ENCODE peak calls at places on chromosomes 7 and 10, in seven cellular contexts. T is OCI-LY7, P is Panc1, E is tibial artery, M is MM.1S, S is SK-N-SH, H is neuronal stem cell. V is an unnamed sample.

GRCh38 chr7:115499966-115500365 is 530.6 kb downstream of the TFEC start:
- DNase-seq in T (no peak), P (no peak), E (no peak), M (no peak), S (no peak), H (no peak), V (no peak)

GRCh38 chr7:13257661-13258060 is 570.2 kb downstream of the ARL4A start:
- DNase-seq in T (no peak), P (no peak), E (no peak), M (no peak), S (no peak), H (no peak), V (no peak)

GRCh38 chr7:155405399-155406318 is 52.3 kb upstream of the EN2 start:
- DNase-seq in T (no peak), P (no peak), E (no peak), M (no peak), S (peak; percentile 70), H (no peak), V (no peak)

GRCh38 chr10:126042354-126042753 is 146.0 kb downstream of the FANK1 start:
- DNase-seq in T (no peak), P (no peak), E (no peak), M (no peak), S (no peak), H (no peak), V (no peak)

GRCh38 chr7:95950698-95951097 is 178.3 kb downstream of the DYNC1I1 start:
- DNase-seq in T (no peak), P (no peak), E (no peak), M (no peak), S (no peak), H (no peak), V (no peak)

GRCh38 chr7:867001-867405 is 9.4 kb upstream of the GET4 start:
- DNase-seq in T (no peak), P (no peak), E (peak; percentile 85), M (no peak), S (no peak), H (no peak), V (no peak)

GRCh38 chr10:77603529-77603927 is 34.1 kb downstream of the KCNMA1 start:
- DNase-seq in T (no peak), P (no peak), E (no peak), M (peak; percentile 75), S (peak; percentile 34), H (no peak), V (no peak)

GRCh38 chr7:35268953-35269352 is 15.1 kb upstream of the TBX20 start:
- DNase-seq in T (no peak), P (no peak), E (no peak), M (no peak), S (no peak), H (no peak), V (no peak)

GRCh38 chr10:103545366-103545765 is 51.9 kb downstream of the NEURL1 start:
- DNase-seq in T (no peak), P (no peak), E (no peak), M (no peak), S (peak; percentile 2), H (no peak), V (peak; percentile 72)

GRCh38 chr7:37448057-37448636 is 517 bp downstream of the ELMO1 start:
- DNase-seq in T (no peak), P (no peak), E (no peak), M (peak; percentile 26), S (peak; percentile 86), H (no peak), V (no peak)

GRCh38 chr10:47101807-47102206 is 190.6 kb downstream of the PTPN20 start:
- DNase-seq in T (no peak), P (no peak), E (no peak), M (no peak), S (no peak), H (no peak), V (peak; percentile 90)

GRCh38 chr10:121553455-121553854 is 44.8 kb downstream of the FGFR2 start:
- DNase-seq in T (no peak), P (no peak), E (no peak), M (no peak), S (no peak), H (peak; percentile 15), V (no peak)

GRCh38 chr7:48177271-48177670 is 6.0 kb downstream of the ABCA13 start:
- DNase-seq in T (no peak), P (no peak), E (no peak), M (no peak), S (no peak), H (no peak), V (no peak)

GRCh38 chr10:63012623-63013022 is 120.5 kb upstream of the NRBF2 start:
- DNase-seq in T (no peak), P (no peak), E (no peak), M (no peak), S (no peak), H (no peak), V (no peak)

GRCh38 chr7:149799397-149800168 is 26.2 kb upstream of the ZNF467 start:
- DNase-seq in T (peak; percentile 63), P (peak; percentile 15), E (no peak), M (peak; percentile 58), S (peak; percentile 75), H (peak; percentile 31), V (no peak)

GRCh38 chr10:4162571-4163286 is 377.7 kb upstream of the KLF6 start:
- DNase-seq in T (no peak), P (no peak), E (no peak), M (no peak), S (no peak), H (no peak), V (no peak)

GRCh38 chr10:8628351-8628750 is 573.9 kb downstream of the GATA3 start:
- DNase-seq in T (no peak), P (peak; percentile 13), E (no peak), M (no peak), S (no peak), H (no peak), V (no peak)

GRCh38 chr10:27626821-27627359 is 118.7 kb downstream of the MKX start:
- DNase-seq in T (no peak), P (no peak), E (peak; percentile 41), M (no peak), S (no peak), H (no peak), V (no peak)

GRCh38 chr10:15824498-15824897 is 35.8 kb downstream of the MINDY3 start:
- DNase-seq in T (peak; percentile 13), P (no peak), E (no peak), M (peak; percentile 62), S (peak; percentile 2), H (no peak), V (no peak)

GRCh38 chr10:125350519-125350918 is 190.2 kb upstream of the CTBP2 start:
- DNase-seq in T (no peak), P (no peak), E (no peak), M (no peak), S (no peak), H (no peak), V (no peak)

GRCh38 chr10:119289227-119289925 is 82.0 kb downstream of the GRK5 start:
- DNase-seq in T (no peak), P (no peak), E (no peak), M (no peak), S (no peak), H (no peak), V (no peak)

GRCh38 chr10:119293368-119293767 is 86.0 kb downstream of the GRK5 start:
- DNase-seq in T (no peak), P (no peak), E (no peak), M (no peak), S (no peak), H (no peak), V (no peak)

GRCh38 chr10:119291223-119291900 is 84.0 kb downstream of the GRK5 start:
- DNase-seq in T (no peak), P (no peak), E (no peak), M (no peak), S (no peak), H (no peak), V (no peak)

GRCh38 chr10:119290301-119291036 is 83.1 kb downstream of the GRK5 start:
- DNase-seq in T (no peak), P (no peak), E (no peak), M (no peak), S (no peak), H (no peak), V (no peak)

DNA sequence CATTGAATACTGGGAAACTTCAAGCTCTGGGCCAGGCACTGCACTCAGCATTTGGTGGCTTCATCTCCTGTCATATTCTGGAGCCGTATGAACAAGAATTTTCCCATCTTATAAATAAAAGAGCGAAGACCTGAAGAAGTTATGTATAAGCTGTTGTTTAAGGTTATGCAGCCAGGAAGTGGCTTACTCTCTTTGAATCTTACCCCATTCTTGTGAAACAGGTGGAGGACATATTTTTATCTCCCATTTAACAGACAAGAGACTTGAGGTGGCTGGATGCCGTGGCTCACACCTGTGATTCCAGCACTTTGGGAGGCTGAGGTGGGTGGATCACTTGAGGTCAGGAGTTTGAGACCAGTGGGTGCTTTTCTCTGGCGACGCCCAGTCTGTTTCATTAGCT is 85.6 kb downstream of the GRK5 start:
- DNase-seq in T (peak; percentile 66), P (no peak), E (no peak), M (no peak), S (no peak), H (no peak), V (no peak)
- H3K4me1 ChIP-seq in T (peaks cover 44% of the 10 kb centered on the region), P (peaks cover 25% of the 10 kb centered on the region), E (peaks cover 82% of the 10 kb centered on the region), M (peaks cover 7% of the 10 kb centered on the region), S (no peaks in the 10 kb centered on the region), H (peaks cover 6% of the 10 kb centered on the region), V (peaks cover 28% of the 10 kb centered on the region)

DNA sequence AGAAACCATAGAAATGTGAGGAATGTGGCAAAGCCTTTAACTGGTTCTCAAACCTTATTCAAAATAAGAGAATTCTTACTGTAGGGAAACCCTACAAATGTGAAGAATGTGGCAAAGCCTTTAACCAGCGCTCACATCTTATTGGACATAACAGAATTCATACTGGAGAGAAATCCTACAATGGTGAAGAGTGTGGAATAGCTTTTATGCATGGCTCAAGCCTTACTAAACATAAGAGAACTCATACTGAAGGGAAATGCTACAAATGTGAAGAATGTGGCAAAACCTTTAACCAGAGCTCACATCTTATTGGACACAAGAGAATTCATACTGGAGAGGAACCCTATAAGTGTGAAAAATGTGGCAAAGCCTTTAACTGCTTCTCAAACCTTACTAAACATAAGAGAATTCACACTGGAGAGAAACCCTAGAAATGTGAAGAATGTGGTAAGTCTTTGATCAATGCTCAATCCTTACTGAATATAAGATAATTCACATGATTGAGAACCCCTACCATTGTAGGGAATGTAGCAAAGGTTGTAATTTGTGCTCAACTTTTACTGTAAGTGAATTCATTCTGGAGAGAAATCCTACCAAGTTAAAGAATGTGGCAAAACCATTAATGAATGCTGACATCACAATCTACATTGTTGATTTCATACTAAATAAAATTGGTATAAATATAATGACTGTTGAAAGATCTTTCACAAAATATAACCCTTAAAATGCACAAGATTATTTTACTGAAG is 142.5 kb upstream of the ZNF479 start:
- DNase-seq in T (no peak), P (no peak), E (no peak), M (no peak), S (no peak), H (no peak), V (no peak)
- H3K9me3 ChIP-seq in T (peaks cover 20% of the 10 kb centered on the region), P (peaks cover 61% of the 10 kb centered on the region), E (peaks cover 47% of the 10 kb centered on the region), M (no peaks in the 10 kb centered on the region), S (peaks cover 38% of the 10 kb centered on the region), H (peaks cover 12% of the 10 kb centered on the region), V (peaks cover 2% of the 10 kb centered on the region)

GRCh38 chr10:132538031-132538789 is 623 bp downstream of the INPP5A start:
- DNase-seq in T (no peak), P (no peak), E (peak; percentile 36), M (no peak), S (no peak), H (no peak), V (no peak)
- H3K4me1 ChIP-seq in T (peaks cover 46% of the 10 kb centered on the region), P (peaks cover 67% of the 10 kb centered on the region), E (peaks cover 61% of the 10 kb centered on the region), M (no peaks in the 10 kb centered on the region), S (peaks cover 16% of the 10 kb centered on the region), H (peaks cover 12% of the 10 kb centered on the region), V (peaks cover 68% of the 10 kb centered on the region)

GRCh38 chr7:63093481-63093880 is 905.2 kb upstream of the ZNF722 start:
- DNase-seq in T (peak; percentile 0), P (no peak), E (no peak), M (no peak), S (no peak), H (no peak), V (peak; percentile 37)
- H3K9me3 ChIP-seq in T (peaks cover 21% of the 10 kb centered on the region), P (peaks cover 30% of the 10 kb centered on the region), E (peaks cover 21% of the 10 kb centered on the region), M (no peaks in the 10 kb centered on the region), S (peaks cover 23% of the 10 kb centered on the region), H (peaks cover 23% of the 10 kb centered on the region), V (peaks cover 3% of the 10 kb centered on the region)